ENCODE peak calls at places on chromosomes 12 and 14, in ten cellular contexts. W is AG09319, O is foreskin keratinocyte, C is breast epithelium, S is osteoblast, Z is fibroblast of lung, P is AG04450, U is astrocyte of the spinal cord, I is type B pancreatic cell, D is choroid plexus epithelial cell. L is an unnamed sample.
A peak's percentile ranks its signal among the peaks of the same experiment; 100 is the strongest.

GRCh38 chr12:1471224-1471623 is 123.2 kb downstream of the FBXL14 start:
- DNase-seq in P (no peak), I (no peak), D (peak; percentile 28), U (peak; percentile 28), S (peak; percentile 61), Z (peak; percentile 57), C (no peak), W (no peak), O (no peak), L (no peak)

GRCh38 chr12:96766232-96766631 is 140.8 kb upstream of the NEDD1 start:
- DNase-seq in C (no peak), D (peak; percentile 5), S (no peak), O (no peak), Z (no peak), W (no peak), U (no peak), P (no peak), I (no peak), L (no peak)

GRCh38 chr14:64806202-64806861 is 73.4 kb downstream of the SPTB start:
- DNase-seq in D (peak; percentile 72), Z (peak; percentile 98), U (peak; percentile 91), O (peak; percentile 94), W (no peak), P (peak; percentile 59), I (no peak), C (peak; percentile 32), S (peak; percentile 90), L (no peak)

GRCh38 chr12:99704036-99704435 is 56.5 kb downstream of the GARIN6 start:
- DNase-seq in P (no peak), Z (no peak), U (no peak), D (no peak), W (no peak), I (no peak), C (no peak), S (no peak), O (no peak), L (no peak)

GRCh38 chr14:96584199-96584906 is 82.2 kb downstream of the PAPOLA start:
- DNase-seq in D (peak; percentile 32), Z (peak; percentile 35), O (no peak), I (peak; percentile 79), W (no peak), C (no peak), P (no peak), S (peak; percentile 65), U (no peak), L (peak; percentile 83)

GRCh38 chr12:81143057-81143456 is 65.2 kb downstream of the ACSS3 start:
- DNase-seq in S (no peak), O (no peak), C (no peak), W (no peak), D (no peak), P (no peak), U (no peak), Z (no peak), I (no peak), L (no peak)

GRCh38 chr12:18066666-18067065 is 23.3 kb downstream of the RERGL start:
- DNase-seq in S (no peak), W (no peak), O (no peak), P (no peak), Z (no peak), C (no peak), D (no peak), I (no peak), U (no peak), L (no peak)

GRCh38 chr12:39127401-39127800 is 222.0 kb upstream of the CPNE8 start:
- DNase-seq in C (no peak), Z (peak; percentile 83), O (peak; percentile 69), U (peak; percentile 47), W (no peak), P (no peak), I (no peak), D (no peak), S (peak; percentile 77), L (no peak)

GRCh38 chr12:38872181-38872580 is 33.2 kb downstream of the CPNE8 start:
- DNase-seq in Z (no peak), C (no peak), U (no peak), D (no peak), I (no peak), P (no peak), O (no peak), S (no peak), W (no peak), L (no peak)

GRCh38 chr12:123141615-123142517 is 9.0 kb downstream of the PITPNM2 start:
- DNase-seq in W (peak; percentile 39), P (peak; percentile 36), Z (peak; percentile 91), I (no peak), D (peak; percentile 85), C (no peak), U (peak; percentile 86), S (no peak), O (no peak), L (no peak)

GRCh38 chr12:58341791-58342190 is 400.4 kb downstream of the ATP23 start:
- DNase-seq in I (no peak), C (no peak), Z (peak; percentile 69), S (no peak), O (peak; percentile 49), U (peak; percentile 54), P (peak; percentile 87), D (peak; percentile 83), W (peak; percentile 68), L (no peak)

DNA sequence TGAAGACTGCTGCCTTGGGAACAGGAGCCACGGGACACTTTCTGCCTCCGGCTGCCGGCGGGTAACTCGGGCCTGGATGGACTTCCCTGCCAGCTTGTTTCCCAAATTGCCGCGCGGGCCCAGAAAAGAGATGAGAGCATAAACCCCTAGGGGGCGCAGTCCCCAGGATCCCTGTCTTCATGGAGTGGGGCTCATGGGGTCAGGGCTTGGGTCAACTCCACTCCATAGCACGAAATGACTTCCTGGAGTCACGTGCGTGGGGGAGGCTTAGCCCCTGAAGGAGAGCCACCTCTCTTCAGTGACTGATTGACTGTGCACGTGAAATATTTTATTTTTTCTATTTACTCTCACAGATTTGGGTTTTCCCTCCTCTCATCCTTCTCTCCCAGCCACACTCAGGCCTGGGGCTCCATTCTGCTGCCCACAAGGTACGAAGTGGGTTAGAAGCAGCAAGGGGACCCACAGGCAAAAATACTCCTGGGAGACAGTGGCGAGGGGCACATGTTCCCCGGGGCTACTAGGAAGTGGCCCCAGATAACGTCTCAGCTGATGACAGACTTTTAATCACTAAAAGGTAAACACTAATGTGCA is 10.0 kb downstream of the PGF start:
- DNase-seq in Z (no peak), D (no peak), U (no peak), O (no peak), S (peak; percentile 90), P (no peak), C (no peak), W (no peak), I (no peak), L (peak; percentile 81)
- TF ChIP-seq CTCF in Z (peak; percentile 53), D (peak; percentile 74), U (peak; percentile 70), O (peak; percentile 61), S (peak; percentile 59), P (peak; percentile 58), C (peak; percentile 32), W (peak; percentile 54), I (peak; percentile 75), L (peak; percentile 76)

DNA sequence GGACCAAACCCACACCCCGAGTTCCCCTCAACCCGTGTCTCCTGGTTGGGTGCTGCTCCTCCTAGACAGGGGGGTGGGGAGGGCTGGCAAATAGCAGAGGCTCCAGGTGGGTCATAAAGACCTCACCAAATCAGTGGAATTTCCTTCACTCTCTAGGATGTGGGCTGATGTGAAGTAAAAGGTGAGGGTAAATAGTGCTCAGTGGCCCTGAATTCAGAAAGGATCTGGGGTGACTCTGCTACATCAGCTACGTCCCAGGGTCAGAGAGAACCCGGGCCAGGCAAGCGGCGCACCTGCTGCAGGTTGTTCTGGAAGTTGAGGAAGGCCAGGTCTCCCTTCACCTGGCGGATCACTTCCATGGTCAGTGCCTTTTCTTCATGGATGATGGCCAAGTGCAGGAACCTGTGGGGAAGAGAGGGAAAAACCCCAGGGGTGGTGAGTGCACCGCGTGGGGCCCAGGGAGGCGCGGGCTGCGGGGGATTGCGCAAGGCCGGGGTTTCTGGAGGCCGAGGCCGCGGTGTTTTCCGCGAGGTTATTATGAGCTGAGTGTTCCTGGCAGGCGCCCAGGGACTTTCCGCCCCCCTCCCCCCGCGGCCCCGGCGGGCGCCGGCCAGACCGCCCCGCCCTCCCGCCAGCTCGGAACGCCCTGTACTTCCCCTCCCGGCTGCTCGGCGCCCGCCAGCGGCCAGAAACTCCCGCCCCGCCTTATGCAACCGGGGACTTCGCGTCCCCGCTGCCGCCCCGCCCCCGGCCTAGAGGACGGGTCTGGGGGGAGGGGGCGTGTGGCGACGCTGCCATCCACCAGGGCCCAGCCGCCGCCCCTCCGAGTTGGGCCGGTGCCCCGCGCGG is 928 bp downstream of the NFKBIA start:
- DNase-seq in U (peak; percentile 95), C (peak; percentile 94), I (peak; percentile 88), O (peak; percentile 86), S (peak; percentile 99), Z (peak; percentile 88), P (peak; percentile 82), W (peak; percentile 90), D (peak; percentile 97), L (peak; percentile 86)
- TF ChIP-seq CTCF in U (no peak), C (peak; percentile 17), I (no peak), O (no peak), S (no peak), Z (no peak), P (no peak), W (no peak), D (no peak), L (no peak)

GRCh38 chr12:14936224-14936861 is 2.0 kb downstream of the ERP27 start:
- DNase-seq in C (no peak), D (no peak), Z (no peak), I (no peak), O (peak; percentile 62), S (peak; percentile 65), W (no peak), U (no peak), P (no peak), L (peak; percentile 41)

GRCh38 chr12:14937014-14937413 is 1.3 kb downstream of the ERP27 start:
- DNase-seq in P (no peak), U (no peak), W (no peak), S (no peak), O (no peak), D (no peak), C (no peak), I (no peak), Z (no peak), L (no peak)

GRCh38 chr12:14938301-14938700 is at the start of gene ERP27:
- DNase-seq in Z (no peak), S (no peak), W (no peak), P (no peak), C (no peak), O (no peak), D (no peak), U (no peak), I (no peak), L (no peak)

GRCh38 chr12:14935031-14935430 is 3.3 kb downstream of the ERP27 start:
- DNase-seq in Z (no peak), I (no peak), D (no peak), P (no peak), C (no peak), U (no peak), O (no peak), S (no peak), W (no peak), L (no peak)

GRCh38 chr12:14937689-14938088 is 648 bp downstream of the ERP27 start:
- DNase-seq in S (no peak), Z (no peak), I (no peak), P (no peak), D (no peak), U (no peak), C (no peak), W (no peak), O (no peak), L (no peak)
- TF ChIP-seq CTCF in S (peak; percentile 21), Z (peak; percentile 1), I (peak; percentile 31), P (peak; percentile 23), D (peak; percentile 21), U (no peak), C (no peak), W (no peak), O (peak; percentile 30), L (peak; percentile 36)

GRCh38 chr12:63753743-63754142 is 26.0 kb upstream of the RXYLT1 start:
- DNase-seq in O (no peak), I (no peak), P (no peak), D (peak; percentile 9), U (no peak), W (no peak), C (no peak), Z (no peak), S (no peak), L (no peak)
- TF ChIP-seq CTCF in O (peak; percentile 39), I (peak; percentile 37), P (peak; percentile 36), D (peak; percentile 59), U (peak; percentile 38), W (peak; percentile 11), C (no peak), Z (peak; percentile 32), S (peak; percentile 39), L (no peak)

L was measured in endothelial cell.